ENCODE peak calls at places on chromosomes 1 and 21, in ten cellular contexts. One of them, this sample, is unnamed.

GRCh38 chr21:44869860-44870747 is 3.4 kb downstream of the PTTG1IP start:
- DNase-seq in GM12891: no peak
- DNase-seq in gastrocnemius medialis: peak; percentile 81
- DNase-seq in K562: no peak
- DNase-seq in right lobe of liver: peak; percentile 38
- DNase-seq in H54: peak; percentile 95
- DNase-seq in endothelial cell of umbilical vein: peak; percentile 92
- DNase-seq in GM12892: no peak
- DNase-seq in A549: peak; percentile 60
- DNase-seq in vagina: no peak
- DNase-seq in this sample: no peak

GRCh38 chr1:198187973-198188588 is 31.3 kb downstream of the NEK7 start:
- DNase-seq in A549: no peak
- DNase-seq in vagina: no peak
- DNase-seq in GM12891: no peak
- DNase-seq in K562: no peak
- DNase-seq in right lobe of liver: no peak
- DNase-seq in H54: no peak
- DNase-seq in gastrocnemius medialis: no peak
- DNase-seq in GM12892: no peak
- DNase-seq in endothelial cell of umbilical vein: peak; percentile 32
- DNase-seq in this sample: peak; percentile 15

GRCh38 chr1:31760901-31761470 is 3.2 kb downstream of the ADGRB2 start:
- DNase-seq in K562: peak; percentile 77
- DNase-seq in gastrocnemius medialis: no peak
- DNase-seq in right lobe of liver: no peak
- DNase-seq in GM12891: peak; percentile 79
- DNase-seq in H54: peak; percentile 97
- DNase-seq in GM12892: peak; percentile 63
- DNase-seq in vagina: no peak
- DNase-seq in A549: peak; percentile 65
- DNase-seq in endothelial cell of umbilical vein: no peak
- DNase-seq in this sample: peak; percentile 81

GRCh38 chr1:12650001-12650421 is 6.1 kb downstream of the AADACL4 start:
- DNase-seq in H54: no peak
- DNase-seq in vagina: no peak
- DNase-seq in GM12892: no peak
- DNase-seq in GM12891: no peak
- DNase-seq in endothelial cell of umbilical vein: peak; percentile 34
- DNase-seq in K562: no peak
- DNase-seq in gastrocnemius medialis: no peak
- DNase-seq in right lobe of liver: no peak
- DNase-seq in A549: no peak
- DNase-seq in this sample: no peak

GRCh38 chr1:177609953-177610352 is 359.9 kb downstream of the SEC16B start:
- DNase-seq in vagina: no peak
- DNase-seq in A549: no peak
- DNase-seq in endothelial cell of umbilical vein: no peak
- DNase-seq in K562: no peak
- DNase-seq in GM12891: no peak
- DNase-seq in gastrocnemius medialis: no peak
- DNase-seq in GM12892: no peak
- DNase-seq in right lobe of liver: no peak
- DNase-seq in H54: no peak
- DNase-seq in this sample: no peak

GRCh38 chr1:245142976-245143375 is 11.8 kb upstream of the KIF26B start:
- DNase-seq in A549: no peak
- DNase-seq in right lobe of liver: no peak
- DNase-seq in K562: no peak
- DNase-seq in GM12891: no peak
- DNase-seq in endothelial cell of umbilical vein: no peak
- DNase-seq in H54: no peak
- DNase-seq in gastrocnemius medialis: no peak
- DNase-seq in GM12892: no peak
- DNase-seq in vagina: no peak
- DNase-seq in this sample: no peak

GRCh38 chr1:204623894-204624361 is 61.6 kb downstream of the LRRN2 start:
- DNase-seq in GM12892: no peak
- DNase-seq in right lobe of liver: no peak
- DNase-seq in H54: no peak
- DNase-seq in gastrocnemius medialis: no peak
- DNase-seq in endothelial cell of umbilical vein: no peak
- DNase-seq in K562: peak; percentile 88
- DNase-seq in vagina: no peak
- DNase-seq in A549: peak; percentile 53
- DNase-seq in GM12891: peak; percentile 38
- DNase-seq in this sample: peak; percentile 45

GRCh38 chr1:159089184-159089791 is 12.7 kb upstream of the AIM2 start:
- DNase-seq in GM12892: no peak
- DNase-seq in gastrocnemius medialis: no peak
- DNase-seq in H54: no peak
- DNase-seq in vagina: no peak
- DNase-seq in A549: no peak
- DNase-seq in right lobe of liver: no peak
- DNase-seq in GM12891: no peak
- DNase-seq in K562: peak; percentile 48
- DNase-seq in endothelial cell of umbilical vein: no peak
- DNase-seq in this sample: peak; percentile 52

GRCh38 chr1:53606197-53607095 is 132.5 kb downstream of the GLIS1 start:
- DNase-seq in endothelial cell of umbilical vein: no peak
- DNase-seq in A549: no peak
- DNase-seq in H54: no peak
- DNase-seq in K562: no peak
- DNase-seq in gastrocnemius medialis: peak; percentile 46
- DNase-seq in vagina: peak; percentile 75
- DNase-seq in GM12891: no peak
- DNase-seq in right lobe of liver: no peak
- DNase-seq in GM12892: no peak
- DNase-seq in this sample: no peak

GRCh38 chr1:176241385-176242015 is 34.4 kb upstream of the COP1 start:
- DNase-seq in A549: peak; percentile 18
- DNase-seq in gastrocnemius medialis: no peak
- DNase-seq in right lobe of liver: no peak
- DNase-seq in GM12892: no peak
- DNase-seq in H54: peak; percentile 4
- DNase-seq in GM12891: no peak
- DNase-seq in endothelial cell of umbilical vein: peak; percentile 24
- DNase-seq in vagina: no peak
- DNase-seq in K562: no peak
- DNase-seq in this sample: peak; percentile 60

GRCh38 chr1:29682171-29682917 is 446.0 kb downstream of the PTPRU start:
- DNase-seq in GM12892: no peak
- DNase-seq in A549: no peak
- DNase-seq in K562: no peak
- DNase-seq in vagina: peak; percentile 47
- DNase-seq in gastrocnemius medialis: no peak
- DNase-seq in right lobe of liver: no peak
- DNase-seq in GM12891: no peak
- DNase-seq in H54: no peak
- DNase-seq in endothelial cell of umbilical vein: no peak
- DNase-seq in this sample: no peak

GRCh38 chr1:208868554-208868953 is 624.4 kb upstream of the PLXNA2 start:
- DNase-seq in vagina: no peak
- DNase-seq in right lobe of liver: no peak
- DNase-seq in GM12891: no peak
- DNase-seq in K562: no peak
- DNase-seq in gastrocnemius medialis: no peak
- DNase-seq in H54: no peak
- DNase-seq in endothelial cell of umbilical vein: peak; percentile 35
- DNase-seq in GM12892: no peak
- DNase-seq in A549: no peak
- DNase-seq in this sample: no peak

GRCh38 chr1:1402081-1402900 is 3.2 kb upstream of the CCNL2 start:
- DNase-seq in K562: peak; percentile 47
- DNase-seq in gastrocnemius medialis: peak; percentile 67
- DNase-seq in GM12891: no peak
- DNase-seq in A549: peak; percentile 51
- DNase-seq in GM12892: no peak
- DNase-seq in endothelial cell of umbilical vein: peak; percentile 62
- DNase-seq in vagina: no peak
- DNase-seq in H54: no peak
- DNase-seq in right lobe of liver: no peak
- DNase-seq in this sample: peak; percentile 69
- TF ChIP-seq POLR2A in K562: peak; percentile 74
- TF ChIP-seq POLR2A in gastrocnemius medialis: no peak
- TF ChIP-seq POLR2A in GM12891: no peak
- TF ChIP-seq POLR2A in A549: no peak
- TF ChIP-seq POLR2A in GM12892: no peak
- TF ChIP-seq POLR2A in endothelial cell of umbilical vein: no peak
- TF ChIP-seq POLR2A in vagina: no peak
- TF ChIP-seq POLR2A in H54: no peak
- TF ChIP-seq POLR2A in right lobe of liver: no peak
- TF ChIP-seq POLR2A in this sample: no peak

DNA sequence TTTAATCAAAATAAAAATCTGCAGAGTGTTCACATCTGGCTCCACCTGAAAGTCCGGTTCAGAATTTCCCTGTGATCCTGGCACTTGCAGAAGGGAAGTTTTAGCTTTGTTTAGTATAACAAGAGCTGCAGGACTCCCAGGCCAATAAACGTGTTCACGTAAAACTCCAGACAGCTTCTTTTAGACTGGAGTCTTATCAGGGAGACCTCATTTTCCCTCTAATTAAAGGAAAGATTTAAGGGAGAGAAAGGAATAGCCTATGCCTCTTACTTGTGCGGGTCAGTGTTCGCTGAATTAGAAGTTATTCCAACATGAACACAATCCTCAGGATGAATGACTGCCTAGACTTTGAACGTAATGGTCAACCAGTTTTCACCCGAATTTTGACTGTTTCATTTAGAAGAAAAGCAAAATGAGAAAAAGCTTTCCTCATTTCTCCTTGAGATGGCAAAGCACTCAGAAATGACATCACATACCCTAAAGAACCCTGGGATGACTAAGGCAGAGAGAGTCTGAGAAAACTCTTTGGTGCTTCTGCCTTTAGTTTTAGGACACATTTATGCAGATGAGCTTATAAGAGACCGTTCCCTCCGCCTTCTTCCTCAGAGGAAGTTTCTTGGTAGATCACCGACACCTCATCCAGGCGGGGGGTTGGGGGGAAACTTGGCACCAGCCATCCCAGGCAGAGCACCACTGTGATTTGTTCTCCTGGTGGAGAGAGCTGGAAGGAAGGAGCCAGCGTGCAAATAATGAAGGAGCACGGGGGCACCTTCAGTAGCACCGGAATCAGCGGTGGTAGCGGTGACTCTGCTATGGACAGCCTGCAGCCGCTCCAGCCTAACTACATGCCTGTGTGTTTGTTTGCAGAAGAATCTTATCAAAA is 202.1 kb upstream of the SGIP1 start:
- DNase-seq in vagina: no peak
- DNase-seq in right lobe of liver: peak; percentile 67
- DNase-seq in H54: peak; percentile 59
- DNase-seq in endothelial cell of umbilical vein: peak; percentile 97
- DNase-seq in gastrocnemius medialis: peak; percentile 83
- DNase-seq in K562: no peak
- DNase-seq in GM12892: no peak
- DNase-seq in A549: peak; percentile 78
- DNase-seq in GM12891: no peak
- DNase-seq in this sample: peak; percentile 79
- TF ChIP-seq POLR2A in vagina: peak; percentile 42
- TF ChIP-seq POLR2A in right lobe of liver: peak; percentile 11
- TF ChIP-seq POLR2A in H54: no peak
- TF ChIP-seq POLR2A in endothelial cell of umbilical vein: peak; percentile 97
- TF ChIP-seq POLR2A in gastrocnemius medialis: peak; percentile 30
- TF ChIP-seq POLR2A in K562: no peak
- TF ChIP-seq POLR2A in GM12892: peak; percentile 78
- TF ChIP-seq POLR2A in A549: peak; percentile 80
- TF ChIP-seq POLR2A in GM12891: peak; percentile 88
- TF ChIP-seq POLR2A in this sample: no peak

GRCh38 chr1:23343246-23344110 is 606 bp downstream of the HNRNPR start:
- DNase-seq in GM12891: no peak
- DNase-seq in A549: no peak
- DNase-seq in K562: no peak
- DNase-seq in vagina: no peak
- DNase-seq in H54: no peak
- DNase-seq in gastrocnemius medialis: no peak
- DNase-seq in endothelial cell of umbilical vein: peak; percentile 53
- DNase-seq in GM12892: no peak
- DNase-seq in right lobe of liver: no peak
- DNase-seq in this sample: peak; percentile 55

GRCh38 chr1:23344987-23345472 is 946 bp upstream of the HNRNPR start:
- DNase-seq in K562: no peak
- DNase-seq in GM12891: peak; percentile 14
- DNase-seq in vagina: no peak
- DNase-seq in H54: no peak
- DNase-seq in GM12892: no peak
- DNase-seq in endothelial cell of umbilical vein: no peak
- DNase-seq in right lobe of liver: no peak
- DNase-seq in A549: no peak
- DNase-seq in gastrocnemius medialis: no peak
- DNase-seq in this sample: no peak

GRCh38 chr1:23341829-23342697 is 2.0 kb downstream of the HNRNPR start:
- DNase-seq in vagina: no peak
- DNase-seq in GM12892: no peak
- DNase-seq in H54: no peak
- DNase-seq in GM12891: no peak
- DNase-seq in endothelial cell of umbilical vein: peak; percentile 41
- DNase-seq in gastrocnemius medialis: no peak
- DNase-seq in A549: no peak
- DNase-seq in K562: no peak
- DNase-seq in right lobe of liver: no peak
- DNase-seq in this sample: peak; percentile 31

GRCh38 chr1:23345920-23346319 is 1.8 kb upstream of the HNRNPR start:
- DNase-seq in A549: no peak
- DNase-seq in GM12892: no peak
- DNase-seq in vagina: no peak
- DNase-seq in endothelial cell of umbilical vein: no peak
- DNase-seq in GM12891: no peak
- DNase-seq in K562: no peak
- DNase-seq in H54: no peak
- DNase-seq in gastrocnemius medialis: no peak
- DNase-seq in right lobe of liver: no peak
- DNase-seq in this sample: no peak

GRCh38 chr1:23344111-23344986 is at the start of gene HNRNPR:
- DNase-seq in K562: peak; percentile 99
- DNase-seq in A549: peak; percentile 90
- DNase-seq in vagina: peak; percentile 100
- DNase-seq in H54: peak; percentile 84
- DNase-seq in GM12891: peak; percentile 98
- DNase-seq in gastrocnemius medialis: peak; percentile 100
- DNase-seq in GM12892: peak; percentile 98
- DNase-seq in endothelial cell of umbilical vein: peak; percentile 100
- DNase-seq in right lobe of liver: peak; percentile 100
- DNase-seq in this sample: peak; percentile 100
- TF ChIP-seq POLR2A in K562: peak; percentile 92
- TF ChIP-seq POLR2A in A549: peak; percentile 60
- TF ChIP-seq POLR2A in vagina: peak; percentile 94
- TF ChIP-seq POLR2A in H54: peak; percentile 49
- TF ChIP-seq POLR2A in GM12891: peak; percentile 86
- TF ChIP-seq POLR2A in gastrocnemius medialis: peak; percentile 91
- TF ChIP-seq POLR2A in GM12892: peak; percentile 93
- TF ChIP-seq POLR2A in endothelial cell of umbilical vein: peak; percentile 87
- TF ChIP-seq POLR2A in right lobe of liver: peak; percentile 85
- TF ChIP-seq POLR2A in this sample: peak; percentile 48

DNA sequence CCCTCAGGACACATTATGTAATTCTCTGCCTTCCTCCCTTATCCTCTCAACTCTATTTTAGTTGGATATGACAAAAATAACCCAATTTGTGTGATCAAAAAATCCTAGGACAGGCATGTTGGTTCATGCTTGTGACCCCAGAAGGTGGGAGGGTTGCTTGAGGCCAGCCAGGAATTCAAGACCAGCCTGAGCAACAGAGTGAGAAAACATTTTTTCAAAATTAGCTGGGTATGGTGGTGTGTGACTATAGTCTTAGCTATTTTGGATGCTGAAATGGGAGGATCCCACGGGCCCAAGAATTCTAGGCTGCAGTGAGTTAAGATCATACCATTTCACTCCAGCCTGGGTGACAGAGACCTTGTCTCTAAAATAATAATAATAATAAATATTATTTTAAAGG is 1383.1 kb upstream of the ADGRL2 start:
- DNase-seq in A549: no peak
- DNase-seq in GM12891: no peak
- DNase-seq in H54: no peak
- DNase-seq in gastrocnemius medialis: no peak
- DNase-seq in endothelial cell of umbilical vein: no peak
- DNase-seq in right lobe of liver: no peak
- DNase-seq in vagina: no peak
- DNase-seq in K562: no peak
- DNase-seq in GM12892: no peak
- DNase-seq in this sample: no peak
- TF ChIP-seq POLR2A in A549: no peak
- TF ChIP-seq POLR2A in GM12891: no peak
- TF ChIP-seq POLR2A in H54: no peak
- TF ChIP-seq POLR2A in gastrocnemius medialis: no peak
- TF ChIP-seq POLR2A in endothelial cell of umbilical vein: no peak
- TF ChIP-seq POLR2A in right lobe of liver: no peak
- TF ChIP-seq POLR2A in vagina: no peak
- TF ChIP-seq POLR2A in K562: no peak
- TF ChIP-seq POLR2A in GM12892: no peak
- TF ChIP-seq POLR2A in this sample: no peak